ENCODE peak calls at places on chromosome 14, in nine cellular contexts. One of them, this sample, is unnamed.

GRCh38 chr14:101350021-101350420 is 211.3 kb upstream of the DIO3 start:
- DNase-seq in NCI-H1092 treated with DMSO at 0.1 percent for 48 hours: no peak
- DNase-seq in activated CD4-positive, alpha-beta T cell treated with anti-CD3 and anti-CD28 coated beads, Interleukin-2, amount 50 U/mL, for 1 hour: no peak
- DNase-seq in retinal pigment epithelial cell: no peak
- DNase-seq in NCI-H446: no peak
- DNase-seq in CD4-positive, alpha-beta T cell: no peak
- DNase-seq in mucosa of gallbladder: no peak
- DNase-seq in sigmoid colon: no peak
- DNase-seq in NT2/D1: no peak
- DNase-seq in this sample: no peak

GRCh38 chr14:64187331-64187730 is 106.8 kb downstream of the ESR2 start:
- DNase-seq in sigmoid colon: no peak
- DNase-seq in activated CD4-positive, alpha-beta T cell treated with anti-CD3 and anti-CD28 coated beads, Interleukin-2, amount 50 U/mL, for 1 hour: no peak
- DNase-seq in retinal pigment epithelial cell: no peak
- DNase-seq in NCI-H1092 treated with DMSO at 0.1 percent for 48 hours: no peak
- DNase-seq in mucosa of gallbladder: no peak
- DNase-seq in NCI-H446: no peak
- DNase-seq in NT2/D1: no peak
- DNase-seq in CD4-positive, alpha-beta T cell: no peak
- DNase-seq in this sample: no peak

GRCh38 chr14:69484444-69485113 is at the start of gene PLEKHD1:
- DNase-seq in mucosa of gallbladder: no peak
- DNase-seq in sigmoid colon: no peak
- DNase-seq in NT2/D1: peak; percentile 25
- DNase-seq in CD4-positive, alpha-beta T cell: no peak
- DNase-seq in retinal pigment epithelial cell: no peak
- DNase-seq in NCI-H446: no peak
- DNase-seq in activated CD4-positive, alpha-beta T cell treated with anti-CD3 and anti-CD28 coated beads, Interleukin-2, amount 50 U/mL, for 1 hour: no peak
- DNase-seq in NCI-H1092 treated with DMSO at 0.1 percent for 48 hours: no peak
- DNase-seq in this sample: peak; percentile 52

GRCh38 chr14:98138666-98139065 is 1133.3 kb downstream of the BCL11B start:
- DNase-seq in NCI-H1092 treated with DMSO at 0.1 percent for 48 hours: peak; percentile 42
- DNase-seq in retinal pigment epithelial cell: no peak
- DNase-seq in NCI-H446: peak; percentile 42
- DNase-seq in CD4-positive, alpha-beta T cell: peak; percentile 66
- DNase-seq in mucosa of gallbladder: peak; percentile 50
- DNase-seq in activated CD4-positive, alpha-beta T cell treated with anti-CD3 and anti-CD28 coated beads, Interleukin-2, amount 50 U/mL, for 1 hour: peak; percentile 56
- DNase-seq in NT2/D1: peak; percentile 32
- DNase-seq in sigmoid colon: no peak
- DNase-seq in this sample: peak; percentile 23

GRCh38 chr14:51396222-51396815 is 156.3 kb downstream of the TMX1 start:
- DNase-seq in NT2/D1: no peak
- DNase-seq in NCI-H1092 treated with DMSO at 0.1 percent for 48 hours: no peak
- DNase-seq in NCI-H446: peak; percentile 96
- DNase-seq in retinal pigment epithelial cell: peak; percentile 91
- DNase-seq in CD4-positive, alpha-beta T cell: no peak
- DNase-seq in mucosa of gallbladder: peak; percentile 30
- DNase-seq in sigmoid colon: peak; percentile 78
- DNase-seq in activated CD4-positive, alpha-beta T cell treated with anti-CD3 and anti-CD28 coated beads, Interleukin-2, amount 50 U/mL, for 1 hour: no peak
- DNase-seq in this sample: peak; percentile 55

GRCh38 chr14:77044776-77045569 is 16.5 kb upstream of the IRF2BPL start:
- DNase-seq in activated CD4-positive, alpha-beta T cell treated with anti-CD3 and anti-CD28 coated beads, Interleukin-2, amount 50 U/mL, for 1 hour: no peak
- DNase-seq in mucosa of gallbladder: no peak
- DNase-seq in CD4-positive, alpha-beta T cell: no peak
- DNase-seq in sigmoid colon: peak; percentile 93
- DNase-seq in NCI-H1092 treated with DMSO at 0.1 percent for 48 hours: no peak
- DNase-seq in retinal pigment epithelial cell: no peak
- DNase-seq in NCI-H446: no peak
- DNase-seq in NT2/D1: no peak
- DNase-seq in this sample: no peak

GRCh38 chr14:90556050-90556477 is 159.2 kb downstream of the CALM1 start:
- DNase-seq in CD4-positive, alpha-beta T cell: no peak
- DNase-seq in NCI-H446: no peak
- DNase-seq in NT2/D1: peak; percentile 42
- DNase-seq in sigmoid colon: peak; percentile 82
- DNase-seq in activated CD4-positive, alpha-beta T cell treated with anti-CD3 and anti-CD28 coated beads, Interleukin-2, amount 50 U/mL, for 1 hour: no peak
- DNase-seq in NCI-H1092 treated with DMSO at 0.1 percent for 48 hours: peak; percentile 67
- DNase-seq in retinal pigment epithelial cell: no peak
- DNase-seq in mucosa of gallbladder: peak; percentile 19
- DNase-seq in this sample: no peak

GRCh38 chr14:66999978-67000377 is 189.3 kb upstream of the GARIN2 start:
- DNase-seq in NT2/D1: no peak
- DNase-seq in sigmoid colon: no peak
- DNase-seq in retinal pigment epithelial cell: no peak
- DNase-seq in mucosa of gallbladder: no peak
- DNase-seq in CD4-positive, alpha-beta T cell: no peak
- DNase-seq in activated CD4-positive, alpha-beta T cell treated with anti-CD3 and anti-CD28 coated beads, Interleukin-2, amount 50 U/mL, for 1 hour: no peak
- DNase-seq in NCI-H1092 treated with DMSO at 0.1 percent for 48 hours: no peak
- DNase-seq in NCI-H446: no peak
- DNase-seq in this sample: no peak

GRCh38 chr14:60648169-60648933 is 926 bp downstream of the SIX1 start:
- DNase-seq in NCI-H1092 treated with DMSO at 0.1 percent for 48 hours: peak; percentile 58
- DNase-seq in retinal pigment epithelial cell: no peak
- DNase-seq in activated CD4-positive, alpha-beta T cell treated with anti-CD3 and anti-CD28 coated beads, Interleukin-2, amount 50 U/mL, for 1 hour: no peak
- DNase-seq in NT2/D1: no peak
- DNase-seq in sigmoid colon: no peak
- DNase-seq in CD4-positive, alpha-beta T cell: no peak
- DNase-seq in mucosa of gallbladder: no peak
- DNase-seq in NCI-H446: no peak
- DNase-seq in this sample: peak; percentile 44

GRCh38 chr14:33754264-33754663 is 196.6 kb downstream of the EGLN3 start:
- DNase-seq in retinal pigment epithelial cell: no peak
- DNase-seq in mucosa of gallbladder: no peak
- DNase-seq in NCI-H1092 treated with DMSO at 0.1 percent for 48 hours: no peak
- DNase-seq in activated CD4-positive, alpha-beta T cell treated with anti-CD3 and anti-CD28 coated beads, Interleukin-2, amount 50 U/mL, for 1 hour: no peak
- DNase-seq in sigmoid colon: no peak
- DNase-seq in NT2/D1: peak; percentile 48
- DNase-seq in CD4-positive, alpha-beta T cell: no peak
- DNase-seq in NCI-H446: no peak
- DNase-seq in this sample: no peak

GRCh38 chr14:104724407-104724980 is 465 bp downstream of the ADSS1 start:
- DNase-seq in CD4-positive, alpha-beta T cell: no peak
- DNase-seq in sigmoid colon: peak; percentile 83
- DNase-seq in retinal pigment epithelial cell: no peak
- DNase-seq in mucosa of gallbladder: peak; percentile 36
- DNase-seq in NT2/D1: no peak
- DNase-seq in NCI-H446: no peak
- DNase-seq in activated CD4-positive, alpha-beta T cell treated with anti-CD3 and anti-CD28 coated beads, Interleukin-2, amount 50 U/mL, for 1 hour: peak; percentile 16
- DNase-seq in NCI-H1092 treated with DMSO at 0.1 percent for 48 hours: peak; percentile 17
- DNase-seq in this sample: peak; percentile 40

GRCh38 chr14:102723650-102724049 is 53.6 kb upstream of the TRAF3 start:
- DNase-seq in NT2/D1: no peak
- DNase-seq in NCI-H1092 treated with DMSO at 0.1 percent for 48 hours: no peak
- DNase-seq in NCI-H446: no peak
- DNase-seq in activated CD4-positive, alpha-beta T cell treated with anti-CD3 and anti-CD28 coated beads, Interleukin-2, amount 50 U/mL, for 1 hour: no peak
- DNase-seq in CD4-positive, alpha-beta T cell: no peak
- DNase-seq in sigmoid colon: no peak
- DNase-seq in mucosa of gallbladder: no peak
- DNase-seq in retinal pigment epithelial cell: no peak
- DNase-seq in this sample: no peak

GRCh38 chr14:89264196-89264800 is 152.7 kb downstream of the FOXN3 start:
- DNase-seq in NCI-H446: no peak
- DNase-seq in CD4-positive, alpha-beta T cell: no peak
- DNase-seq in NCI-H1092 treated with DMSO at 0.1 percent for 48 hours: no peak
- DNase-seq in mucosa of gallbladder: no peak
- DNase-seq in activated CD4-positive, alpha-beta T cell treated with anti-CD3 and anti-CD28 coated beads, Interleukin-2, amount 50 U/mL, for 1 hour: no peak
- DNase-seq in sigmoid colon: no peak
- DNase-seq in retinal pigment epithelial cell: no peak
- DNase-seq in NT2/D1: no peak
- DNase-seq in this sample: no peak

GRCh38 chr14:50980451-50980850 is 36.2 kb upstream of the PYGL start:
- DNase-seq in activated CD4-positive, alpha-beta T cell treated with anti-CD3 and anti-CD28 coated beads, Interleukin-2, amount 50 U/mL, for 1 hour: no peak
- DNase-seq in NCI-H446: no peak
- DNase-seq in CD4-positive, alpha-beta T cell: no peak
- DNase-seq in sigmoid colon: no peak
- DNase-seq in NCI-H1092 treated with DMSO at 0.1 percent for 48 hours: no peak
- DNase-seq in mucosa of gallbladder: no peak
- DNase-seq in NT2/D1: no peak
- DNase-seq in retinal pigment epithelial cell: no peak
- DNase-seq in this sample: no peak

GRCh38 chr14:42323426-42323825 is 716.8 kb downstream of the LRFN5 start:
- DNase-seq in NCI-H1092 treated with DMSO at 0.1 percent for 48 hours: no peak
- DNase-seq in CD4-positive, alpha-beta T cell: no peak
- DNase-seq in activated CD4-positive, alpha-beta T cell treated with anti-CD3 and anti-CD28 coated beads, Interleukin-2, amount 50 U/mL, for 1 hour: no peak
- DNase-seq in NCI-H446: no peak
- DNase-seq in mucosa of gallbladder: no peak
- DNase-seq in NT2/D1: no peak
- DNase-seq in sigmoid colon: no peak
- DNase-seq in retinal pigment epithelial cell: no peak
- DNase-seq in this sample: no peak

GRCh38 chr14:69685716-69686115 is 74.3 kb downstream of the SUSD6 start:
- DNase-seq in activated CD4-positive, alpha-beta T cell treated with anti-CD3 and anti-CD28 coated beads, Interleukin-2, amount 50 U/mL, for 1 hour: peak; percentile 20
- DNase-seq in sigmoid colon: peak; percentile 91
- DNase-seq in NCI-H446: peak; percentile 85
- DNase-seq in NT2/D1: no peak
- DNase-seq in CD4-positive, alpha-beta T cell: no peak
- DNase-seq in NCI-H1092 treated with DMSO at 0.1 percent for 48 hours: peak; percentile 96
- DNase-seq in mucosa of gallbladder: no peak
- DNase-seq in retinal pigment epithelial cell: no peak
- DNase-seq in this sample: no peak

GRCh38 chr14:78902010-78902623 is 731.9 kb downstream of the NRXN3 start:
- DNase-seq in NCI-H446: peak; percentile 67
- DNase-seq in NCI-H1092 treated with DMSO at 0.1 percent for 48 hours: peak; percentile 36
- DNase-seq in activated CD4-positive, alpha-beta T cell treated with anti-CD3 and anti-CD28 coated beads, Interleukin-2, amount 50 U/mL, for 1 hour: no peak
- DNase-seq in mucosa of gallbladder: peak; percentile 16
- DNase-seq in NT2/D1: peak; percentile 43
- DNase-seq in CD4-positive, alpha-beta T cell: no peak
- DNase-seq in retinal pigment epithelial cell: peak; percentile 63
- DNase-seq in sigmoid colon: no peak
- DNase-seq in this sample: peak; percentile 59

GRCh38 chr14:92093320-92093719 is 13.1 kb downstream of the ATXN3 start:
- DNase-seq in NCI-H1092 treated with DMSO at 0.1 percent for 48 hours: peak; percentile 10
- DNase-seq in CD4-positive, alpha-beta T cell: no peak
- DNase-seq in NCI-H446: no peak
- DNase-seq in retinal pigment epithelial cell: no peak
- DNase-seq in activated CD4-positive, alpha-beta T cell treated with anti-CD3 and anti-CD28 coated beads, Interleukin-2, amount 50 U/mL, for 1 hour: no peak
- DNase-seq in NT2/D1: no peak
- DNase-seq in sigmoid colon: no peak
- DNase-seq in mucosa of gallbladder: no peak
- DNase-seq in this sample: peak; percentile 23

GRCh38 chr14:34873591-34874385 is 1.4 kb downstream of the BAZ1A start:
- DNase-seq in sigmoid colon: peak; percentile 91
- DNase-seq in mucosa of gallbladder: peak; percentile 75
- DNase-seq in NT2/D1: peak; percentile 54
- DNase-seq in NCI-H1092 treated with DMSO at 0.1 percent for 48 hours: peak; percentile 68
- DNase-seq in activated CD4-positive, alpha-beta T cell treated with anti-CD3 and anti-CD28 coated beads, Interleukin-2, amount 50 U/mL, for 1 hour: peak; percentile 79
- DNase-seq in NCI-H446: peak; percentile 77
- DNase-seq in CD4-positive, alpha-beta T cell: peak; percentile 81
- DNase-seq in retinal pigment epithelial cell: no peak
- DNase-seq in this sample: peak; percentile 88

GRCh38 chr14:105525861-105526780 is at the start of gene TMEM121:
- DNase-seq in NCI-H1092 treated with DMSO at 0.1 percent for 48 hours: no peak
- DNase-seq in activated CD4-positive, alpha-beta T cell treated with anti-CD3 and anti-CD28 coated beads, Interleukin-2, amount 50 U/mL, for 1 hour: no peak
- DNase-seq in CD4-positive, alpha-beta T cell: peak; percentile 43
- DNase-seq in NT2/D1: no peak
- DNase-seq in NCI-H446: peak; percentile 34
- DNase-seq in retinal pigment epithelial cell: no peak
- DNase-seq in sigmoid colon: no peak
- DNase-seq in mucosa of gallbladder: no peak
- DNase-seq in this sample: peak; percentile 35

GRCh38 chr14:106790189-106791036 is 1264.0 kb downstream of the TMEM121 start:
- DNase-seq in NCI-H446: peak; percentile 51
- DNase-seq in retinal pigment epithelial cell: no peak
- DNase-seq in activated CD4-positive, alpha-beta T cell treated with anti-CD3 and anti-CD28 coated beads, Interleukin-2, amount 50 U/mL, for 1 hour: peak; percentile 67
- DNase-seq in sigmoid colon: no peak
- DNase-seq in NT2/D1: peak; percentile 13
- DNase-seq in NCI-H1092 treated with DMSO at 0.1 percent for 48 hours: peak; percentile 5
- DNase-seq in mucosa of gallbladder: peak; percentile 64
- DNase-seq in CD4-positive, alpha-beta T cell: peak; percentile 75
- DNase-seq in this sample: peak; percentile 78

GRCh38 chr14:94974893-94975292 is 182.4 kb downstream of the DICER1 start:
- DNase-seq in NCI-H1092 treated with DMSO at 0.1 percent for 48 hours: no peak
- DNase-seq in retinal pigment epithelial cell: no peak
- DNase-seq in mucosa of gallbladder: peak; percentile 61
- DNase-seq in NCI-H446: no peak
- DNase-seq in activated CD4-positive, alpha-beta T cell treated with anti-CD3 and anti-CD28 coated beads, Interleukin-2, amount 50 U/mL, for 1 hour: no peak
- DNase-seq in sigmoid colon: no peak
- DNase-seq in NT2/D1: no peak
- DNase-seq in CD4-positive, alpha-beta T cell: no peak
- DNase-seq in this sample: peak; percentile 16

GRCh38 chr14:75214558-75214957 is 38.1 kb upstream of the TMED10 start:
- DNase-seq in retinal pigment epithelial cell: no peak
- DNase-seq in mucosa of gallbladder: no peak
- DNase-seq in sigmoid colon: no peak
- DNase-seq in NT2/D1: no peak
- DNase-seq in NCI-H1092 treated with DMSO at 0.1 percent for 48 hours: no peak
- DNase-seq in activated CD4-positive, alpha-beta T cell treated with anti-CD3 and anti-CD28 coated beads, Interleukin-2, amount 50 U/mL, for 1 hour: no peak
- DNase-seq in CD4-positive, alpha-beta T cell: no peak
- DNase-seq in NCI-H446: no peak
- DNase-seq in this sample: no peak

GRCh38 chr14:85300119-85300518 is 229.8 kb upstream of the FLRT2 start:
- DNase-seq in NCI-H446: no peak
- DNase-seq in NCI-H1092 treated with DMSO at 0.1 percent for 48 hours: peak; percentile 45
- DNase-seq in activated CD4-positive, alpha-beta T cell treated with anti-CD3 and anti-CD28 coated beads, Interleukin-2, amount 50 U/mL, for 1 hour: no peak
- DNase-seq in CD4-positive, alpha-beta T cell: no peak
- DNase-seq in mucosa of gallbladder: no peak
- DNase-seq in NT2/D1: no peak
- DNase-seq in sigmoid colon: no peak
- DNase-seq in retinal pigment epithelial cell: no peak
- DNase-seq in this sample: no peak

GRCh38 chr14:23147676-23148075 is 28.6 kb upstream of the CEBPE start:
- DNase-seq in retinal pigment epithelial cell: peak; percentile 52
- DNase-seq in activated CD4-positive, alpha-beta T cell treated with anti-CD3 and anti-CD28 coated beads, Interleukin-2, amount 50 U/mL, for 1 hour: no peak
- DNase-seq in mucosa of gallbladder: peak; percentile 32
- DNase-seq in NCI-H1092 treated with DMSO at 0.1 percent for 48 hours: no peak
- DNase-seq in NT2/D1: no peak
- DNase-seq in NCI-H446: peak; percentile 95
- DNase-seq in sigmoid colon: no peak
- DNase-seq in CD4-positive, alpha-beta T cell: no peak
- DNase-seq in this sample: no peak

GRCh38 chr14:68807148-68807600 is 14.3 kb upstream of the ZFP36L1 start:
- DNase-seq in CD4-positive, alpha-beta T cell: no peak
- DNase-seq in NCI-H446: peak; percentile 53
- DNase-seq in mucosa of gallbladder: peak; percentile 66
- DNase-seq in NCI-H1092 treated with DMSO at 0.1 percent for 48 hours: peak; percentile 54
- DNase-seq in activated CD4-positive, alpha-beta T cell treated with anti-CD3 and anti-CD28 coated beads, Interleukin-2, amount 50 U/mL, for 1 hour: no peak
- DNase-seq in sigmoid colon: peak; percentile 92
- DNase-seq in NT2/D1: no peak
- DNase-seq in retinal pigment epithelial cell: no peak
- DNase-seq in this sample: no peak

GRCh38 chr14:90060965-90061848 is 587 bp upstream of the KCNK13 start:
- DNase-seq in activated CD4-positive, alpha-beta T cell treated with anti-CD3 and anti-CD28 coated beads, Interleukin-2, amount 50 U/mL, for 1 hour: no peak
- DNase-seq in NCI-H1092 treated with DMSO at 0.1 percent for 48 hours: no peak
- DNase-seq in retinal pigment epithelial cell: no peak
- DNase-seq in NCI-H446: no peak
- DNase-seq in sigmoid colon: no peak
- DNase-seq in NT2/D1: no peak
- DNase-seq in mucosa of gallbladder: no peak
- DNase-seq in CD4-positive, alpha-beta T cell: no peak
- DNase-seq in this sample: peak; percentile 28

GRCh38 chr14:53412819-53413664 is 259.9 kb upstream of the DDHD1 start:
- DNase-seq in retinal pigment epithelial cell: no peak
- DNase-seq in NT2/D1: no peak
- DNase-seq in NCI-H1092 treated with DMSO at 0.1 percent for 48 hours: no peak
- DNase-seq in NCI-H446: peak; percentile 41
- DNase-seq in CD4-positive, alpha-beta T cell: no peak
- DNase-seq in mucosa of gallbladder: no peak
- DNase-seq in sigmoid colon: no peak
- DNase-seq in activated CD4-positive, alpha-beta T cell treated with anti-CD3 and anti-CD28 coated beads, Interleukin-2, amount 50 U/mL, for 1 hour: no peak
- DNase-seq in this sample: peak; percentile 12

GRCh38 chr14:47235619-47236018 is 439.8 kb downstream of the MDGA2 start:
- DNase-seq in mucosa of gallbladder: no peak
- DNase-seq in NCI-H446: no peak
- DNase-seq in activated CD4-positive, alpha-beta T cell treated with anti-CD3 and anti-CD28 coated beads, Interleukin-2, amount 50 U/mL, for 1 hour: no peak
- DNase-seq in NT2/D1: no peak
- DNase-seq in sigmoid colon: no peak
- DNase-seq in NCI-H1092 treated with DMSO at 0.1 percent for 48 hours: no peak
- DNase-seq in CD4-positive, alpha-beta T cell: no peak
- DNase-seq in retinal pigment epithelial cell: no peak
- DNase-seq in this sample: no peak

GRCh38 chr14:89952581-89952980 is 1.9 kb downstream of the EFCAB11 start:
- DNase-seq in NCI-H446: peak; percentile 18
- DNase-seq in NCI-H1092 treated with DMSO at 0.1 percent for 48 hours: no peak
- DNase-seq in retinal pigment epithelial cell: no peak
- DNase-seq in activated CD4-positive, alpha-beta T cell treated with anti-CD3 and anti-CD28 coated beads, Interleukin-2, amount 50 U/mL, for 1 hour: no peak
- DNase-seq in mucosa of gallbladder: no peak
- DNase-seq in sigmoid colon: no peak
- DNase-seq in CD4-positive, alpha-beta T cell: no peak
- DNase-seq in NT2/D1: no peak
- DNase-seq in this sample: peak; percentile 60

GRCh38 chr14:58196198-58196597 is 3.8 kb upstream of the ACTR10 start:
- DNase-seq in activated CD4-positive, alpha-beta T cell treated with anti-CD3 and anti-CD28 coated beads, Interleukin-2, amount 50 U/mL, for 1 hour: no peak
- DNase-seq in NCI-H446: no peak
- DNase-seq in retinal pigment epithelial cell: no peak
- DNase-seq in mucosa of gallbladder: no peak
- DNase-seq in CD4-positive, alpha-beta T cell: no peak
- DNase-seq in sigmoid colon: no peak
- DNase-seq in NCI-H1092 treated with DMSO at 0.1 percent for 48 hours: no peak
- DNase-seq in NT2/D1: no peak
- DNase-seq in this sample: no peak

This sample was measured in WERI-Rb-1.